ENCODE peak calls at places on chromosomes 4 and X, in four cellular contexts. Y, D, N and J are unnamed samples.
A peak's percentile ranks its signal among the peaks of the same experiment; 100 is the strongest.

GRCh38 chr4:20543131-20543530 is 157.1 kb upstream of the PACRGL start:
- DNase-seq in Y (no peak), D (no peak), N (no peak), J (no peak)

GRCh38 chr4:11732155-11732554 is 303.5 kb upstream of the HS3ST1 start:
- DNase-seq in Y (no peak), D (no peak), N (no peak), J (no peak)

GRCh38 chr4:5019796-5020195 is 538 bp upstream of the CYTL1 start:
- DNase-seq in Y (no peak), D (no peak), N (no peak), J (no peak)

GRCh38 chr4:26141916-26142638 is 178.7 kb upstream of the RBPJ start:
- DNase-seq in Y (no peak), D (peak; percentile 65), N (peak; percentile 65), J (no peak)

GRCh38 chr4:113665036-113665435 is 96.5 kb downstream of the CAMK2D start:
- DNase-seq in Y (no peak), D (no peak), N (no peak), J (no peak)

GRCh38 chr4:121675715-121676114 is 21.1 kb downstream of the ANXA5 start:
- DNase-seq in Y (no peak), D (no peak), N (no peak), J (no peak)

GRCh38 chrX:140343226-140343873 is 161.5 kb downstream of the SOX3 start:
- DNase-seq in Y (no peak), D (no peak), N (no peak), J (no peak)

GRCh38 chr4:41339812-41340809 is 83.4 kb downstream of the UCHL1 start:
- DNase-seq in Y (no peak), D (no peak), N (no peak), J (no peak)

GRCh38 chr4:143668930-143669553 is 31.4 kb downstream of the FREM3 start:
- DNase-seq in Y (no peak), D (no peak), N (no peak), J (no peak)

GRCh38 chrX:12919620-12920019 is 13.2 kb downstream of the TLR8 start:
- DNase-seq in Y (no peak), D (no peak), N (no peak), J (no peak)

GRCh38 chrX:24020280-24020876 is 6.6 kb downstream of the KLHL15 start:
- DNase-seq in Y (no peak), D (no peak), N (no peak), J (no peak)

GRCh38 chrX:30141966-30142365 is 73.4 kb upstream of the MAGEB2 start:
- DNase-seq in Y (no peak), D (no peak), N (peak; percentile 3), J (no peak)

GRCh38 chr4:150573534-150573933 is 8.4 kb upstream of the MAB21L2 start:
- DNase-seq in Y (no peak), D (no peak), N (no peak), J (no peak)

GRCh38 chrX:140762061-140762460 is 52.5 kb downstream of the LINC00632 start:
- DNase-seq in Y (peak; percentile 2), D (peak; percentile 22), N (peak; percentile 1), J (peak; percentile 57)

GRCh38 chr4:136863756-136864155 is 668.5 kb downstream of the PCDH18 start:
- DNase-seq in Y (no peak), D (no peak), N (no peak), J (no peak)

GRCh38 chr4:57020467-57021101 is 41.9 kb downstream of the POLR2B start:
- DNase-seq in Y (no peak), D (no peak), N (no peak), J (no peak)

GRCh38 chr4:52546449-52546848 is 112.7 kb downstream of the USP46 start:
- DNase-seq in Y (no peak), D (no peak), N (no peak), J (no peak)

GRCh38 chr4:82678046-82678445 is 116.3 kb upstream of the TMEM150C start:
- DNase-seq in Y (no peak), D (no peak), N (no peak), J (no peak)

GRCh38 chr4:153153339-153153851 is 50.8 kb upstream of the TRIM2 start:
- DNase-seq in Y (peak; percentile 73), D (peak; percentile 41), N (peak; percentile 59), J (peak; percentile 80)

GRCh38 chr4:169485084-169485483 is 127.3 kb downstream of the NEK1 start:
- DNase-seq in Y (no peak), D (no peak), N (no peak), J (no peak)